ENCODE peak calls at places on chromosome 12, in six cellular contexts. C, I, M, V, N and L are unnamed samples.

GRCh38 chr12:65324056-65324455 is 45.6 kb downstream of the MSRB3 start:
- DNase-seq in C (no peak), I (no peak), M (no peak), V (no peak), N (peak), L (no peak)

GRCh38 chr12:6135071-6135470 is 10.6 kb upstream of the VWF start:
- DNase-seq in C (no peak), I (no peak), M (peak), V (no peak), N (no peak), L (no peak)

GRCh38 chr12:49231881-49232650 is 32.8 kb upstream of the TUBA1C start:
- DNase-seq in C (no peak), I (peak), M (peak), V (no peak), N (peak), L (no peak)

GRCh38 chr12:20445693-20446092 is 77.4 kb downstream of the PDE3A start:
- DNase-seq in C (no peak), I (no peak), M (no peak), V (peak), N (no peak), L (no peak)

GRCh38 chr12:7197846-7198245 is 8.4 kb downstream of the PEX5 start:
- DNase-seq in C (no peak), I (no peak), M (no peak), V (no peak), N (no peak), L (no peak)

GRCh38 chr12:75944097-75944904 is 87.3 kb downstream of the PHLDA1 start:
- DNase-seq in C (no peak), I (peak), M (peak), V (no peak), N (no peak), L (peak)

GRCh38 chr12:92039048-92039447 is 106.6 kb downstream of the BTG1 start:
- DNase-seq in C (no peak), I (no peak), M (no peak), V (no peak), N (no peak), L (no peak)

GRCh38 chr12:115599251-115599811 is 678.2 kb downstream of the MED13L start:
- DNase-seq in C (no peak), I (peak), M (peak), V (peak), N (peak), L (no peak)

GRCh38 chr12:41205070-41205715 is 17.1 kb downstream of the PDZRN4 start:
- DNase-seq in C (no peak), I (no peak), M (peak), V (no peak), N (peak), L (no peak)

GRCh38 chr12:89181271-89181920 is 170.9 kb downstream of the DUSP6 start:
- DNase-seq in C (no peak), I (no peak), M (peak), V (no peak), N (no peak), L (no peak)

GRCh38 chr12:132329739-132330548 is 555 bp upstream of the GALNT9 start:
- DNase-seq in C (no peak), I (no peak), M (no peak), V (no peak), N (peak), L (no peak)

GRCh38 chr12:132327351-132328171 is 1.8 kb downstream of the GALNT9 start:
- DNase-seq in C (no peak), I (peak), M (peak), V (no peak), N (no peak), L (no peak)

GRCh38 chr12:132326646-132327045 is 2.7 kb downstream of the GALNT9 start:
- DNase-seq in C (no peak), I (no peak), M (no peak), V (no peak), N (no peak), L (no peak)

GRCh38 chr12:132329036-132329738 is at the start of gene GALNT9:
- DNase-seq in C (no peak), I (peak), M (peak), V (no peak), N (peak), L (no peak)

DNA sequence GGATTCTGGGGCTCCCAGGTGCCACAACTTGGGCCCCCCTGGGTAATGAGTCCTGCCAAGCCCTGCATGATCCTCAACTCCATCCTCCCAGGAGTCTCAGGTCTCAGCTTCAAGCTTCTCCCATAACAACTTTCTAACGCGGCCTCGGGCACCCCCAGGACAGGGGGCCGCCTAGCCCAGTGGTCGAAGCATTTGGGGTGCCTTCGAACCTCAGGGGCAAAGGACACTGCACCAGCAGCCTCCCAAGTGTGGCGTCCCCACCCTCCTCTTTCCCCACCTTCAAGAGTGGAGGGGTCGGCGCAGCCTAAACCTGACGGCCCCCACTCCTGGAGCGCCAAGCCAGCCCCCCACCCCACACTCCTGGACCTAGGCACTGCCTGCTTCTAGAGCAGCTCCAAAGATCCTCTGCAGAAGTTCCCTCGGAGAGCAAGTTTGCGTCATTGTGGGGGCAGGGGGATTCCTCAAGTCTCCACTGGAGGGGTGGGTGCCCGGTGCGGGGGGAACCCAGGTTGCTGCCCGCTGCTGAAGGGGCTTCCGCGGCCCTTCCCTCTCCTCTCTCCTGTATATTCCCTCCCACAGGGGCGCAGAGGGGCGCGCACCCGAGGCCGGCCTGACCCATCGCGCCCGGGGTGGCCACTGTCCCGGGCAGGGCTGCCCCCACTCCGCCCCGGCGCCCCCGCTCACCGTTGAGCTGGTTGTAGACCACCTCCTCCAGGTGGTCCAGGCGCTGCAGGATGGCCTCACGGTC is 933 bp downstream of the GALNT9 start:
- DNase-seq in C (no peak), I (no peak), M (no peak), V (no peak), N (no peak), L (no peak)
- H3K4me3 ChIP-seq in C (no peak), I (peak), M (no peak), V (no peak), N (no peak), L (no peak)

GRCh38 chr12:116958402-116959197 is 47.9 kb downstream of the FBXW8 start:
- DNase-seq in C (no peak), I (no peak), M (no peak), V (no peak), N (no peak), L (peak)

GRCh38 chr12:116959198-116959460 is 48.4 kb downstream of the FBXW8 start:
- DNase-seq in C (no peak), I (no peak), M (no peak), V (no peak), N (no peak), L (no peak)

GRCh38 chr12:116954700-116955381 is 44.1 kb downstream of the FBXW8 start:
- DNase-seq in C (peak), I (no peak), M (no peak), V (peak), N (no peak), L (no peak)

GRCh38 chr12:116959845-116960514 is 49.2 kb downstream of the FBXW8 start:
- DNase-seq in C (no peak), I (no peak), M (no peak), V (no peak), N (no peak), L (peak)

GRCh38 chr12:116955382-116956021 is 44.8 kb downstream of the FBXW8 start:
- DNase-seq in C (no peak), I (peak), M (peak), V (no peak), N (no peak), L (peak)
- TF ChIP-seq CTCF in C (no peak), I (no peak), M (no peak), V (peak), N (no peak), L (no peak)

DNA sequence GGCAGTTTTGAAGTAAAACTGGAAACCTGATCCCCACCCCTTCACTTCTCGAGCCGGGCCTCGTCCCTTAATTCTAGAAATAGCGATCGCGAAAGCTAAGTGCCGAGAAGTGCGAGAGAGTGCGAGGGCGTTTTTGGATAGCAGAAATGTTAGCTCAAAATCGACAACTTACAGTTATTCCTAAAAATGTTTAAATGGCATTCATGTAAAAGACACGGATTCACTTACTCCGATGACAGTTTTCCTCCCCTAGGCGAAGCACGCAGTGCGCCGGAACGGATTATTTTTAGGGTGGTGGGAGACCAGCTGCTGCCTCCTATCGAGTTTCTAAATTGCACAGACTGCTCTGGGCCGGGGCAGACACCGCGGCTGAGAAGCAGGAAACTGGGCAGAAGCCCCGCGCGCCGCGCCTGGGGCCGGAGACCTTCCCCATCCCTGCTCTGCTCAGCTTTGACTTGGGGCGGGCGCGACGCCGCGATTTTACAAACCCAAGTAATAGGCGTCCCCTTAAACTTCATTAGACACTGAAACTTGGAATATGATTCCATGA is at the start of gene ABCC9:
- DNase-seq in C (peak), I (peak), M (peak), V (peak), N (peak), L (no peak)
- H3K4me3 ChIP-seq in C (peak), I (no peak), M (peak), V (peak), N (peak), L (no peak)

GRCh38 chr12:1573960-1574862 is 20.2 kb downstream of the FBXL14 start:
- DNase-seq in C (no peak), I (no peak), M (no peak), V (no peak), N (no peak), L (no peak)

GRCh38 chr12:1575287-1575798 is 19.0 kb downstream of the FBXL14 start:
- DNase-seq in C (no peak), I (no peak), M (peak), V (no peak), N (no peak), L (no peak)

GRCh38 chr12:1574863-1575254 is 19.5 kb downstream of the FBXL14 start:
- DNase-seq in C (no peak), I (no peak), M (no peak), V (no peak), N (no peak), L (no peak)

GRCh38 chr12:1575799-1576401 is 18.5 kb downstream of the FBXL14 start:
- DNase-seq in C (no peak), I (peak), M (peak), V (no peak), N (no peak), L (no peak)

DNA sequence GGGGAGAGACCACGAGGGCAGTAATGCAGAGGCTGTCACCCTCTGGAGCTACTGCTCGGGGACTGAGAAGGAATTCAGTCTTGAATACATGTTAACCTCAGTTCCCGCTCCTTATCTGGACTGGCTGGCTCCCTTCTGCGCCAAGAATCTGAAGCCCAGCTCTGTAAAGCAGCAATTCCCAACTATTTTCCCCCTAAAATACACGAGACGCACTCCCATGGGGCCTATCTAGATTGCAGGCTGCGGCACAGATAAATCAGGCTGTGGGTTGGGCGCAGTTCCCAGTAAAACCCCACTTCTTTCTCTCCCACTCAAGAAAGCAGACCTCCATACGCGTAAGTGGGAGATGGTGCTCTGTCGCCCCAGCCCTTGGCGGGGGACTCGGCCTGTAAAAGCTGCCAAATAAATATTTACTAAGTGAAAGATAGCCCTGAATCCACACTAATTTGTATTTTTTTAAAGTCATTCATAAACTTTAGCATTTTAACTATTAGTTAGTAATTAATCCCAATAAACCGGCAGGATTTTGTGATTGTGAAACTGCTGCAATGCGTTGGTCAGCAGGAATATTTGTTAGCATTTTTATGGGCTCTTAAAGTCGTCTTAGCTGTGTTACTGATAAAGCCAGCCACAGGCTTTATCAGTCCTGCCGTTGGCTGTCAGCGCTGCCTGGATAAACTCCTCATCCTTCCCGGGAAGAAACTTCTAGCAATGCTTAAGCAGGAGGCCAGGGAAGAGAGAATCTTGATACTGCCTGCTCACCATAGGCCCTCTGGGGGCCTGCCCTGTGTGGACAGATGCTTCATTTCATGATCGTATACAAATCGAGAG is 17.8 kb downstream of the FBXL14 start:
- DNase-seq in C (no peak), I (peak), M (peak), V (peak), N (no peak), L (no peak)
- TF ChIP-seq CTCF in C (no peak), I (no peak), M (peak), V (no peak), N (no peak), L (no peak)